ENCODE peak calls at places on chromosomes 2 and 18, in seven cellular contexts. One of them, this sample, is unnamed. For H3F3A and H3K4me1, the result is how much of the 10 kb centered on the place peaks cover.

GRCh38 chr2:30332791-30333453 is 101.6 kb downstream of the LBH start:
- DNase-seq in PC-9: no peak
- DNase-seq in neural progenitor cell: no peak
- DNase-seq in SK-N-SH: no peak
- DNase-seq in MM.1S: no peak
- DNase-seq in GM23338: no peak
- DNase-seq in PC-3: no peak
- DNase-seq in this sample: no peak

GRCh38 chr2:227818569-227819397 is 5.1 kb downstream of the CCL20 start:
- DNase-seq in SK-N-SH: no peak
- DNase-seq in PC-3: no peak
- DNase-seq in GM23338: no peak
- DNase-seq in MM.1S: no peak
- DNase-seq in neural progenitor cell: no peak
- DNase-seq in PC-9: no peak
- DNase-seq in this sample: no peak

GRCh38 chr2:41441958-41442357 is 605.9 kb upstream of the PKDCC start:
- DNase-seq in PC-9: no peak
- DNase-seq in SK-N-SH: no peak
- DNase-seq in PC-3: no peak
- DNase-seq in neural progenitor cell: no peak
- DNase-seq in MM.1S: no peak
- DNase-seq in GM23338: peak
- DNase-seq in this sample: no peak

GRCh38 chr18:23719634-23720201 is 30.5 kb downstream of the LAMA3 start:
- DNase-seq in GM23338: no peak
- DNase-seq in PC-3: peak
- DNase-seq in SK-N-SH: no peak
- DNase-seq in MM.1S: no peak
- DNase-seq in PC-9: peak
- DNase-seq in neural progenitor cell: no peak
- DNase-seq in this sample: peak

GRCh38 chr18:24942144-24942543 is 409.8 kb downstream of the ZNF521 start:
- DNase-seq in neural progenitor cell: no peak
- DNase-seq in GM23338: no peak
- DNase-seq in PC-3: peak
- DNase-seq in SK-N-SH: no peak
- DNase-seq in MM.1S: no peak
- DNase-seq in PC-9: no peak
- DNase-seq in this sample: no peak

GRCh38 chr2:173264603-173265366 is 89.9 kb upstream of the CDCA7 start:
- DNase-seq in neural progenitor cell: no peak
- DNase-seq in SK-N-SH: no peak
- DNase-seq in MM.1S: no peak
- DNase-seq in PC-3: no peak
- DNase-seq in GM23338: peak
- DNase-seq in PC-9: no peak
- DNase-seq in this sample: no peak

GRCh38 chr2:8633735-8634313 is 48.0 kb upstream of the ID2 start:
- DNase-seq in SK-N-SH: no peak
- DNase-seq in PC-9: no peak
- DNase-seq in MM.1S: no peak
- DNase-seq in PC-3: peak
- DNase-seq in neural progenitor cell: no peak
- DNase-seq in GM23338: no peak
- DNase-seq in this sample: peak

GRCh38 chr2:32945286-32945685 is 1.5 kb upstream of the LTBP1 start:
- DNase-seq in MM.1S: no peak
- DNase-seq in neural progenitor cell: no peak
- DNase-seq in SK-N-SH: no peak
- DNase-seq in GM23338: no peak
- DNase-seq in PC-9: no peak
- DNase-seq in PC-3: no peak
- DNase-seq in this sample: no peak

GRCh38 chr2:234099266-234099665 is 48.8 kb downstream of the SPP2 start:
- DNase-seq in SK-N-SH: no peak
- DNase-seq in PC-3: no peak
- DNase-seq in GM23338: no peak
- DNase-seq in neural progenitor cell: no peak
- DNase-seq in MM.1S: no peak
- DNase-seq in PC-9: no peak
- DNase-seq in this sample: no peak

GRCh38 chr2:113767811-113768210 is 11.4 kb upstream of the SLC35F5 start:
- DNase-seq in PC-3: no peak
- DNase-seq in MM.1S: no peak
- DNase-seq in PC-9: no peak
- DNase-seq in neural progenitor cell: no peak
- DNase-seq in GM23338: no peak
- DNase-seq in SK-N-SH: no peak
- DNase-seq in this sample: no peak

GRCh38 chr2:170449034-170449433 is 266.1 kb upstream of the SP5 start:
- DNase-seq in MM.1S: no peak
- DNase-seq in PC-3: peak
- DNase-seq in SK-N-SH: no peak
- DNase-seq in GM23338: no peak
- DNase-seq in PC-9: peak
- DNase-seq in neural progenitor cell: no peak
- DNase-seq in this sample: no peak

GRCh38 chr2:136247204-136247990 is 129.4 kb upstream of the CXCR4 start:
- DNase-seq in SK-N-SH: no peak
- DNase-seq in PC-9: no peak
- DNase-seq in PC-3: peak
- DNase-seq in MM.1S: no peak
- DNase-seq in neural progenitor cell: no peak
- DNase-seq in GM23338: no peak
- DNase-seq in this sample: peak

GRCh38 chr18:7982216-7982615 is 415.1 kb downstream of the PTPRM start:
- DNase-seq in PC-9: no peak
- DNase-seq in GM23338: no peak
- DNase-seq in neural progenitor cell: no peak
- DNase-seq in PC-3: no peak
- DNase-seq in MM.1S: no peak
- DNase-seq in SK-N-SH: no peak
- DNase-seq in this sample: no peak

GRCh38 chr18:8478166-8478967 is 130.9 kb upstream of the RAB12 start:
- DNase-seq in neural progenitor cell: peak
- DNase-seq in MM.1S: peak
- DNase-seq in SK-N-SH: peak
- DNase-seq in GM23338: peak
- DNase-seq in PC-3: peak
- DNase-seq in PC-9: no peak
- DNase-seq in this sample: peak

GRCh38 chr2:146481629-146482028 is 1363.2 kb upstream of the ACVR2A start:
- DNase-seq in SK-N-SH: no peak
- DNase-seq in GM23338: no peak
- DNase-seq in PC-9: no peak
- DNase-seq in PC-3: peak
- DNase-seq in neural progenitor cell: no peak
- DNase-seq in MM.1S: no peak
- DNase-seq in this sample: peak

GRCh38 chr2:238099709-238100048 is 461 bp upstream of the ESPNL start:
- DNase-seq in MM.1S: no peak
- DNase-seq in neural progenitor cell: no peak
- DNase-seq in PC-9: no peak
- DNase-seq in GM23338: no peak
- DNase-seq in SK-N-SH: peak
- DNase-seq in PC-3: no peak
- DNase-seq in this sample: no peak

GRCh38 chr18:9861157-9861556 is 24.6 kb upstream of the TXNDC2 start:
- DNase-seq in neural progenitor cell: no peak
- DNase-seq in GM23338: no peak
- DNase-seq in PC-3: no peak
- DNase-seq in PC-9: no peak
- DNase-seq in MM.1S: peak
- DNase-seq in SK-N-SH: no peak
- DNase-seq in this sample: no peak

GRCh38 chr2:179340678-179341077 is 76.0 kb upstream of the SESTD1 start:
- DNase-seq in MM.1S: peak
- DNase-seq in PC-9: no peak
- DNase-seq in SK-N-SH: no peak
- DNase-seq in PC-3: peak
- DNase-seq in GM23338: peak
- DNase-seq in neural progenitor cell: peak
- DNase-seq in this sample: peak

GRCh38 chr2:54701029-54701428 is 22.4 kb upstream of the EML6 start:
- DNase-seq in MM.1S: no peak
- DNase-seq in GM23338: no peak
- DNase-seq in SK-N-SH: no peak
- DNase-seq in PC-9: no peak
- DNase-seq in PC-3: no peak
- DNase-seq in neural progenitor cell: no peak
- DNase-seq in this sample: no peak

GRCh38 chr2:56088411-56088810 is 95.4 kb upstream of the CCDC85A start:
- DNase-seq in SK-N-SH: no peak
- DNase-seq in neural progenitor cell: no peak
- DNase-seq in PC-3: peak
- DNase-seq in MM.1S: no peak
- DNase-seq in PC-9: no peak
- DNase-seq in GM23338: no peak
- DNase-seq in this sample: peak

GRCh38 chr2:128543646-128544045 is 225.0 kb upstream of the HS6ST1 start:
- DNase-seq in MM.1S: no peak
- DNase-seq in PC-9: peak
- DNase-seq in GM23338: peak
- DNase-seq in neural progenitor cell: peak
- DNase-seq in SK-N-SH: no peak
- DNase-seq in PC-3: peak
- DNase-seq in this sample: no peak

GRCh38 chr18:52937840-52938239 is 597.8 kb downstream of the DCC start:
- DNase-seq in MM.1S: no peak
- DNase-seq in PC-9: no peak
- DNase-seq in PC-3: peak
- DNase-seq in neural progenitor cell: no peak
- DNase-seq in GM23338: no peak
- DNase-seq in SK-N-SH: no peak
- DNase-seq in this sample: no peak

DNA sequence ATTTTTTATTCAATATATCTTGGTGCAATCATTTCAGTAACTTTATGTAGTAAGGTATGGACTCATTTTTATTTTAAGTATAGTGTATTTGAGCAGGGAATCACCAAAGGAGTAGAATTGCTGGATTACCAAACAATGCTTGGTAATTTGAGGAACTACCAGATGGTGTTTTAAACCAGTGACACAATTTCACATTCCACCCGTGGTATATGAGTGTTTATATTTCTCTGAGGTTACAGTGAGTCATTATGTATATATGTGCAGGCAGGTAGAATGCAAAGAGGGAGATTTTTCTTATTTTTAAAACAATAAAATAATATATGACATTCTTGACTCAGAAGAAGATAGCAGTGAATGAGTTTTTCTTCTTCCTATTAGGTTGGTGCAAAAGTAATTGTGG is 596.9 kb downstream of the DCC start:
- DNase-seq in neural progenitor cell: no peak
- DNase-seq in GM23338: no peak
- DNase-seq in MM.1S: no peak
- DNase-seq in PC-3: peak
- DNase-seq in PC-9: no peak
- DNase-seq in SK-N-SH: no peak
- DNase-seq in this sample: no peak
- H3K4me2 ChIP-seq in neural progenitor cell: no peak
- H3K4me2 ChIP-seq in GM23338: no peak
- H3K4me2 ChIP-seq in MM.1S: no peak
- H3K4me2 ChIP-seq in PC-3: no peak
- H3K4me2 ChIP-seq in PC-9: no peak
- H3K4me2 ChIP-seq in SK-N-SH: no peak
- H3K4me2 ChIP-seq in this sample: no peak

DNA sequence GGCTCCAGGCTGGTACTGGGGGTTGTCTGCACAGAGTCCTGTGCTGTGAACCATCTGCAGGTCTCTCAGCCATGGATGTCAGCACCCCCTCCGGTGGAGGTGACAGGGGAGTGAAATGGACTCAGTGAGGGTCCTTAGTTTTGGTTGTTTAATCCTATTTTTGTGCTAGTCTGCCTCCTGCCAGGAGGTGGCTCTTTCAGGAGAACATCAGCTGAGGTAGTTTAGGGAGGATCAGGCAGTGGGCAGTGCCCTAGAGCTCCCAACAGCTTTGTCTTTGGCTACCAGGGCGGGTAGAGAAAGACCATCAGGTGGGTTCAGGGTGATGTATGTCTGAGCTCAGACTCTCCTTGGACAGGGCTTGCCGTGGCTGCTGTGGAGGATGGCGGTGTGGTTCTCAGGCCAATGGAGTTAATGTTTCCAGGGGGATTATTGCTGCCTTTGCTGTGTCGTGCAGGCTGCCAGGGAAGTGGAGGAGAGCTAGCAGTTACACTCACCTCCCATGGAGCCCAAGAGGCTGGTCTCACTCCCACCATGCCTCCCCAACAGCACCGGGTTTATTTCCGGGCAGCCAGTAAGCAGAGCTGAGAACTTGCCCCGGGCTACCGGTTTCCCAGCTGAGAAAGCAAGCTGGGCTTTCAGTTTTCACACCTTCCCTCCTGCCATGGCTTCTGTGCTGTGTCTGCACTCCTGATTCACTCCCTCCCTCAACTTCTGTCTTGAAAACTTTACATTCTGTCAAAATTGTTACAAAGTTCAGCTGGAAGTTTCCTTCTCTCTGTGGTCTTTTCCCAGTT is 563.4 kb downstream of the XIRP2 start:
- DNase-seq in PC-3: no peak
- DNase-seq in GM23338: peak
- DNase-seq in SK-N-SH: no peak
- DNase-seq in PC-9: no peak
- DNase-seq in neural progenitor cell: no peak
- DNase-seq in MM.1S: peak
- DNase-seq in this sample: no peak
- H3F3A ChIP-seq in PC-3: under half
- H3F3A ChIP-seq in GM23338: under half
- H3F3A ChIP-seq in SK-N-SH: under half
- H3F3A ChIP-seq in PC-9: under half
- H3F3A ChIP-seq in neural progenitor cell: under half
- H3F3A ChIP-seq in MM.1S: under half
- H3F3A ChIP-seq in this sample: under half

DNA sequence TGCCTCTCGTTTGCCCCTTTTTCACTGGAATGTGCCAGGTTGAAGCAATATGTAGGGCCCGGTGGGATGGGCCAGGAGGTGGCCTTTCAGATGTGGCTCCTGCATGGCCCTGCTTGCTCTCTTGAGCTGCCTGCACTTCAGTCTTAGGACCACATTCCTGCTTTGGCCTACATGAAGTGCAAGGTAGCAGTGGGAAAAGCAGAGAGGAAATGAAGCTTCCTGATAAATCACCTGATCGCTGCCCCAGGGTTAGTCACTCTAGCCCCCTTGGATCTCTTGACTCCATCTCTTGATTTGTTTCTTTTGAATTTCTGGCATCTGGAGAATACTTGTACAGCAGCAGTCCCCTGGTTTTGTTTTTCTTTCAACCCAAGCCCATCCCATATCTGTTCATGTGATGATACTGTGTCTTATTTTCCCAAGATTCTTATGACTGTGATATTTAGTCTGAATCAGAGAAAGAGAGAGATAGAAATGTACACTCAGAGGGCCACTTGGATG is 170.0 kb downstream of the NEDD4L start:
- DNase-seq in neural progenitor cell: no peak
- DNase-seq in PC-3: peak
- DNase-seq in PC-9: peak
- DNase-seq in MM.1S: no peak
- DNase-seq in SK-N-SH: no peak
- DNase-seq in GM23338: no peak
- DNase-seq in this sample: peak
- H3K4me1 ChIP-seq in neural progenitor cell: under half
- H3K4me1 ChIP-seq in PC-3: half or more
- H3K4me1 ChIP-seq in PC-9: half or more
- H3K4me1 ChIP-seq in MM.1S: under half
- H3K4me1 ChIP-seq in SK-N-SH: under half
- H3K4me1 ChIP-seq in GM23338: half or more
- H3K4me1 ChIP-seq in this sample: half or more

GRCh38 chr18:59909289-59910036 is 9.7 kb downstream of the PMAIP1 start:
- DNase-seq in GM23338: no peak
- DNase-seq in SK-N-SH: no peak
- DNase-seq in PC-9: peak
- DNase-seq in MM.1S: no peak
- DNase-seq in neural progenitor cell: no peak
- DNase-seq in PC-3: no peak
- DNase-seq in this sample: no peak
- H3K4me2 ChIP-seq in GM23338: peak
- H3K4me2 ChIP-seq in SK-N-SH: peak
- H3K4me2 ChIP-seq in PC-9: peak
- H3K4me2 ChIP-seq in MM.1S: no peak
- H3K4me2 ChIP-seq in neural progenitor cell: no peak
- H3K4me2 ChIP-seq in PC-3: peak
- H3K4me2 ChIP-seq in this sample: no peak